ENCODE peak calls at places on chromosome 21, in four cellular contexts. S, T, B and G are unnamed samples.

GRCh38 chr21:14889080-14889805 is 175.6 kb downstream of the NRIP1 start:
- DNase-seq in S (no peak), T (no peak), B (no peak), G (no peak)

GRCh38 chr21:46152939-46153258 is 2.5 kb downstream of the FTCD start:
- DNase-seq in S (no peak), T (no peak), B (no peak), G (no peak)

GRCh38 chr21:40011371-40011770 is 144.1 kb downstream of the PCP4 start:
- DNase-seq in S (no peak), T (no peak), B (no peak), G (no peak)

GRCh38 chr21:41478319-41479177 is 29.4 kb downstream of the TMPRSS2 start:
- DNase-seq in S (no peak), T (no peak), B (no peak), G (no peak)

GRCh38 chr21:31922881-31923280 is 50.1 kb downstream of the HUNK start:
- DNase-seq in S (no peak), T (no peak), B (peak; percentile 9), G (no peak)

GRCh38 chr21:15667010-15667409 is 62.8 kb upstream of the USP25 start:
- DNase-seq in S (no peak), T (no peak), B (peak; percentile 13), G (no peak)

GRCh38 chr21:35026153-35026499 is 23.0 kb downstream of the RUNX1 start:
- DNase-seq in S (no peak), T (no peak), B (no peak), G (no peak)

GRCh38 chr21:39125752-39126485 is 57.3 kb downstream of the PSMG1 start:
- DNase-seq in S (peak; percentile 38), T (peak; percentile 73), B (peak; percentile 59), G (peak; percentile 83)

GRCh38 chr21:35239811-35240219 is 190.7 kb upstream of the RUNX1 start:
- DNase-seq in S (peak; percentile 92), T (no peak), B (no peak), G (no peak)

GRCh38 chr21:37045139-37045538 is 27.7 kb downstream of the PIGP start:
- DNase-seq in S (no peak), T (no peak), B (no peak), G (no peak)

GRCh38 chr21:27246741-27247140 is 279.9 kb upstream of the ADAMTS5 start:
- DNase-seq in S (no peak), T (no peak), B (no peak), G (no peak)

GRCh38 chr21:45132841-45133573 is 58.6 kb downstream of the ADARB1 start:
- DNase-seq in S (no peak), T (no peak), B (no peak), G (no peak)

GRCh38 chr21:29192999-29193563 is 62.6 kb downstream of the MAP3K7CL start:
- DNase-seq in S (no peak), T (no peak), B (no peak), G (no peak)

GRCh38 chr21:46020581-46020980 is 39.0 kb downstream of the COL6A1 start:
- DNase-seq in S (no peak), T (no peak), B (no peak), G (no peak)

GRCh38 chr21:26840912-26841311 is 4.3 kb downstream of the ADAMTS1 start:
- DNase-seq in S (no peak), T (no peak), B (peak; percentile 13), G (no peak)

GRCh38 chr21:34604556-34604955 is 10.4 kb downstream of the RCAN1 start:
- DNase-seq in S (no peak), T (no peak), B (no peak), G (no peak)

GRCh38 chr21:28126521-28127317 is 866.0 kb downstream of the LTN1 start:
- DNase-seq in S (no peak), T (no peak), B (no peak), G (no peak)

GRCh38 chr21:40512590-40512989 is 334.4 kb downstream of the DSCAM start:
- DNase-seq in S (no peak), T (peak; percentile 60), B (no peak), G (no peak)

GRCh38 chr21:16279658-16280581 is 550.1 kb downstream of the USP25 start:
- DNase-seq in S (no peak), T (no peak), B (peak; percentile 25), G (no peak)